ENCODE peak calls at places on chromosomes 11 and 22, in four cellular contexts. J is HAP-1, E is PC-3, M is BE2C. T is an unnamed sample. For H3K4me1, the result is how much of the 10 kb centered on the place peaks cover.

GRCh38 chr11:93540337-93540736 is 2.9 kb downstream of the SMCO4 start:
- DNase-seq in M (no peak), E (no peak), J (no peak), T (no peak)

GRCh38 chr11:128367573-128367972 is 219.8 kb downstream of the ETS1 start:
- DNase-seq in M (no peak), J (no peak), E (no peak), T (peak)

GRCh38 chr11:115886111-115886733 is 382.0 kb upstream of the CADM1 start:
- DNase-seq in M (no peak), E (no peak), J (no peak), T (no peak)

GRCh38 chr11:17927041-17927440 is 85.8 kb downstream of the SERGEF start:
- DNase-seq in J (no peak), E (no peak), M (no peak), T (no peak)

GRCh38 chr11:471468-472145 is 21.5 kb downstream of the PTDSS2 start:
- DNase-seq in J (no peak), M (no peak), E (no peak), T (no peak)

GRCh38 chr22:46833228-46833627 is 70.8 kb downstream of the TBC1D22A start:
- DNase-seq in J (peak), M (peak), E (no peak), T (peak)

GRCh38 chr11:8841899-8842298 is 69.1 kb upstream of the AKIP1 start:
- DNase-seq in M (no peak), J (no peak), E (peak), T (peak)

GRCh38 chr11:57406337-57406904 is 16.0 kb upstream of the PRG2 start:
- DNase-seq in M (no peak), J (no peak), E (peak), T (no peak)

GRCh38 chr11:8031248-8032115 is 44.3 kb downstream of the EIF3F start:
- DNase-seq in M (no peak), J (no peak), E (no peak), T (no peak)

GRCh38 chr11:114970908-114971645 is 292.8 kb downstream of the NXPE2 start:
- DNase-seq in J (no peak), M (no peak), E (no peak), T (no peak)

GRCh38 chr11:36091256-36091811 is 147.5 kb downstream of the LDLRAD3 start:
- DNase-seq in J (no peak), M (no peak), E (no peak), T (no peak)

GRCh38 chr11:26753738-26754504 is 32.1 kb upstream of the SLC5A12 start:
- DNase-seq in E (peak), M (peak), J (peak), T (peak)

GRCh38 chr22:45617948-45618347 is 53.7 kb upstream of the ATXN10 start:
- DNase-seq in M (no peak), J (no peak), E (no peak), T (no peak)

GRCh38 chr11:124376280-124376679 is 8.0 kb downstream of the OR8B2 start:
- DNase-seq in M (no peak), J (no peak), E (no peak), T (no peak)

GRCh38 chr11:64863381-64864060 is 14.9 kb downstream of the EHD1 start:
- DNase-seq in J (no peak), E (no peak), M (no peak), T (no peak)

GRCh38 chr11:66011785-66012303 is at the start of gene CST6:
- DNase-seq in M (no peak), E (no peak), J (no peak), T (no peak)

GRCh38 chr11:62644220-62644619 is 2.2 kb downstream of the GANAB start:
- DNase-seq in J (no peak), M (no peak), E (no peak), T (no peak)

GRCh38 chr11:27995082-27995481 is 112.9 kb downstream of the KIF18A start:
- DNase-seq in M (no peak), E (peak), J (no peak), T (no peak)

GRCh38 chr11:81104051-81104450 is 1629.6 kb downstream of the FAM181B start:
- DNase-seq in M (no peak), J (no peak), E (no peak), T (no peak)

GRCh38 chr11:32438346-32438882 is 3.1 kb upstream of the WT1 start:
- DNase-seq in M (no peak), J (no peak), E (no peak), T (no peak)

GRCh38 chr22:28882545-28882877 is 861 bp upstream of the ZNRF3 start:
- DNase-seq in M (no peak), J (no peak), E (no peak), T (no peak)

GRCh38 chr11:117559698-117560097 is 232.0 kb downstream of the CEP164 start:
- DNase-seq in J (no peak), M (no peak), E (no peak), T (no peak)

GRCh38 chr11:29024386-29024785 is 916.2 kb downstream of the METTL15 start:
- DNase-seq in M (no peak), E (no peak), J (no peak), T (no peak)

GRCh38 chr11:61828629-61829407 is 718 bp downstream of the FADS2 start:
- DNase-seq in J (peak), E (peak), M (peak), T (peak)

GRCh38 chr11:109320595-109320994 is 101.4 kb upstream of the C11orf87 start:
- DNase-seq in J (no peak), M (no peak), E (peak), T (no peak)

GRCh38 chr22:42966389-42966998 is 48.5 kb downstream of the PACSIN2 start:
- DNase-seq in M (no peak), E (no peak), J (no peak), T (no peak)

DNA sequence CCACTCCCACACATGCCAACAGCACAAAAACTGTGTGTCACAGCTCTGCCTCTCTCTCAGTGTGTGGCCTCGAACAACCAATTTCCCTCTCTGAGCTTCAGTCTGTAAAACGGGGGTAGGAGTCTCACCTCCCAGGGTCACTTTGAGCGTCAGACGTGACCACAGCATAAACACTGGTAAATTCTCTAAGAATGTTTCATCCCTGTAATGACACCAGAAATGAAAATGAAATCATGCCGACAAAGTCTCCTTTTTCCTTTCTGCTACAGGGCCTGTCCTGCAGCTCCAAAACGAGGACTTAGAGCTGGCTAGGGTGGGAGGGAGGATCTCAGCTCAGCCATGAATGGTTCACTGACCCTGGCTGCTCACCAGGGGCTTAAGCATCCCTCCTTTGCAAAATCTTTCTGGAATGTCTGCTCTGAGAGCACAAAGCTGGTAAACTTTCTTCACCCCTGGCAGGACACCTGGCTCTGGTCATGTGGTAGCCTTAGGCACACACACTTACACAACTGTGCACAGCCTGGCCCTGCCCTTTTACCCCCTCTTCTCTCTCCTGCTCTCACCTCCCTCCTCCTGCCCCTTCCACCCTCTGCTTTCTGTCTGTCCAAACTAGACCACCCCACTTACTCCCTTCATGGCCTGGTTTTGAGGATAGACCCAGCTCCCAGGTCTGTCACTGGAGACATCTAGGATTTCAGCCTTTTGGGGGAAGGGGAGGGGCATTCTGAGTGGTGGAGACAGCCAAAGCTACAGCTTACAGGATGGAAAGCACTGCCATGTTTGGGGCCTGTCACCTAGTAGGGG is 12.3 kb upstream of the TSKU start:
- DNase-seq in M (no peak), E (peak), J (no peak), T (peak)
- H3K4me1 ChIP-seq in M (under half), E (under half), J (under half), T (under half)

DNA sequence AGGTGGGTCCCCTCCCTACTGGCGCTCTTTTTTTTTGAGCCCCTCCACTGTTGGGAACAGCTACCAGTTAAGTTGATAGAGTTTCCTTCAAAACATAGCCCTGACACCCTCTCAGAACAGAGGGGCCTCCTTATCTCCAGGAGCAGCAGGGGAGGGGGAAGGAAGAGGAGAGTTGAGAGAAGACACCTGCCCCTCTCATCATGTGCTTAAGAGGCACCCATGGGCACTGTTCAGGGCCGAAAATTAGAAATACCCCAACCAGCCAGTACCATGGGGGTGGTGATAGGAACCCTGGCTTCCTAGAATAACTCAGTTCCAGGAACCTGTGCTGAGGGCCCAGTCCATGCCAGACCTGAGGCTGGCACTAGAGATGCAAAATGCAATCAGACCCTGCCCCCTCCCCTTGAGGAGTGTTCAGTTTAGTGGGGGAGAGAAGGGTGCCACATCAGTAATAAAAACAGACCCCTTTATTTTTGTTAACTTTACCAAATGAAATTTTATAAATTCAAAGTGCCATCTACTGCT is 9.4 kb upstream of the GDPD5 start:
- DNase-seq in M (no peak), E (no peak), J (no peak), T (no peak)
- H3K4me1 ChIP-seq in M (under half), E (under half), J (under half), T (under half)

DNA sequence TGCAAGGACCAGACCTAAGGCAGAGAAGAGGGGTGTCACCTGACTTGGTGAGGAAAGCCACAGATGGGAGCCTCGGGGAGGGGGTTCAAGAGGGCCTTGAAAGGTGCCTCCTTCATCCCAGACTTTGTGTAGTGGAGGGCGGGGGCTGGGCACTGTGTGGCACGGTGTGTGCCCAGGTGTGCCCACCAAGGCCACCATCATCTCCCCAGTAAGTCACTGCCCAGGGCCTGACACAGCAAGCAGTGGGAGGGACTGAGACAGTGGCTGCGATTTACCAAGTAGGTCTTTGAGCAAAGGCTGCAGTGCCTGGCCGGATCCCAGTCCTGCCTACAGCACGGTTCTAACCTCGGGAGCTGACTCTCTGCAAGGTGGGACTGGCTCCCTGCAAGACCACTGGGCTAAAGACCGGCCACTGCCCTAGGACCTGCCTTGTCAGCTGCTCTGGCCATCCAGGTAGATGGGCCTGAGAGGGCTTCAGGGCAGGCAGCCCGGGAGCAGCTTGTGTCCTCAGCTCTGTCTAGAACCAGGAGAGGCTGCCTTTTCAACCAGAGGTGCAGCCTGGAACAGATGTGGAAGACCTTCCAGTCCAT is 1.4 kb downstream of the OSM start:
- DNase-seq in J (no peak), E (no peak), M (no peak), T (no peak)
- H3K4me1 ChIP-seq in J (under half), E (under half), M (under half), T (under half)

GRCh38 chr22:19133561-19133960 is 2.5 kb downstream of the TSSK2 start:
- DNase-seq in E (no peak), J (no peak), M (no peak), T (no peak)
- H3K4me1 ChIP-seq in E (under half), J (under half), M (under half), T (under half)

GRCh38 chr11:127270848-127271247 is 270.3 kb upstream of the KIRREL3 start:
- DNase-seq in J (no peak), E (no peak), M (no peak), T (no peak)

GRCh38 chr11:127274328-127274676 is 273.7 kb upstream of the KIRREL3 start:
- DNase-seq in M (no peak), J (no peak), E (peak), T (no peak)

GRCh38 chr11:127273593-127274327 is 273.2 kb upstream of the KIRREL3 start:
- DNase-seq in J (no peak), E (no peak), M (no peak), T (no peak)

GRCh38 chr11:127268956-127269355 is 268.4 kb upstream of the KIRREL3 start:
- DNase-seq in M (no peak), E (no peak), J (no peak), T (no peak)
- H3K4me1 ChIP-seq in M (under half), E (under half), J (under half), T (under half)

DNA sequence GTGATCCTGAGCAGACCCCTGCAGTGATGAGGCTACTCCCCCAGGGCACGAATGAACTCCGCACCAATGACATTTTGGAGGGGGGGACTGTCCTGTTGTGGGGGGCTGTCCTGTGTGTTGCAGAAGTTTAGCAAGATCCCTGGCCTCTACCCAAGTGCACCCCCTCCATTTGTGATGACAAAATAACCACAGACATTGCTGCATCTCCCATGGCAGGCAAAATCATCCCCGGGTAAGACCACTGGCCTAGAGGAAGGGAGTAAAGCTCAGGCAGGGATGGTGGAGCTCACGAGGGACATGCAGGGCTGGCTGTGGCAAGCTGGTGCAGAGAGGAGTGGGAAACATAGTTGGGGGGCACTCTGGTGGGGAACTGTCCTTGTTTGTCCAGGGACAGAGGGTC is 40.6 kb downstream of the NECTIN1 start:
- DNase-seq in M (no peak), J (no peak), E (no peak), T (no peak)
- H3K4me1 ChIP-seq in M (under half), J (under half), E (under half), T (under half)

DNA sequence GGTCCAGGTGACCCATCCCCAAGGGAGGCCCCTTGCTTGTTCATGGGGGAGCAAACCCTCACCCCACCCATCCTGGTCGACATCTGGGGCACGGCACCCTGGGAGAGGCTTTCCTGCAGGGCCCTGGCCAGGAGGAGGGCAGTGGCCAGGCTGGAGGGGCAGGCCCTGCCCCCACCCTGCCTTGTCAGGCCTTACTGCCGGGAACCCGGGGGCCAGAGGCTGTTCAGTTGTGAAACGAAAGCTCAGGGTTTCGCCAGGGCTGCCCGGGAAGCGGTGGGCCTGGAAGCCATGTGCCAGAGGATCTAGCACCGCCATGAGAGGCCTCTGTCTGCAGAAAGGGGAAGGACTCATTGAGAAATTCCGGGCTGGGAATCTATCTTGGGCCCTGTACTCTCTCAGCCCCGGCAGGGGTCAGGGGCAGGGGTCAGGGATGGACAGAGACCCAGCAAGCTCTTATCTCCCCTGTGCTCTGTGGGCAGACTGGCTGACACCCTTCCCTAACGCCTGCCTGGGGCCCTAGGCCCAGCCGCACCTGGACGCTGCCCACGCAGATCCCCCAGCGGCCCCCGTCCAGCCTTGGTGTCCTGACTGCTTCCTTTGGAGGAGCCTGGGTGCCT is 6.3 kb downstream of the PIM3 start:
- DNase-seq in E (no peak), M (peak), J (peak), T (no peak)
- H3K4me1 ChIP-seq in E (under half), M (under half), J (under half), T (under half)